ENCODE peak calls at places on chromosomes 2 and 18, in six cellular contexts. T is astrocyte of the spinal cord, A is neural crest cell, P is C1 segment of cervical spinal cord, G is left lung, H is activated gamma-delta T cell. M is an unnamed sample.

GRCh38 chr18:3931542-3932112 is 481.7 kb downstream of the TGIF1 start:
- DNase-seq in H (no peak), A (no peak), T (no peak), G (no peak), P (no peak), M (peak)

GRCh38 chr2:201532686-201533304 is 81.3 kb downstream of the STRADB start:
- DNase-seq in G (no peak), T (peak), A (no peak), H (no peak), P (no peak), M (peak)

GRCh38 chr2:130873700-130874346 is 37.1 kb downstream of the ARHGEF4 start:
- DNase-seq in T (peak), A (peak), P (peak), G (no peak), H (no peak), M (peak)

GRCh38 chr2:129087133-129087813 is 768.6 kb upstream of the HS6ST1 start:
- DNase-seq in H (no peak), P (no peak), G (no peak), A (no peak), T (no peak), M (no peak)

GRCh38 chr2:240465268-240465764 is 29.9 kb downstream of the GPC1 start:
- DNase-seq in A (no peak), H (no peak), P (no peak), G (peak), T (no peak), M (no peak)

GRCh38 chr2:205543937-205544702 is 138.2 kb upstream of the NRP2 start:
- DNase-seq in H (no peak), A (no peak), P (no peak), G (no peak), T (no peak), M (no peak)

GRCh38 chr18:58239879-58240278 is 195.9 kb downstream of the NEDD4L start:
- DNase-seq in P (no peak), H (no peak), G (no peak), T (no peak), A (no peak), M (peak)

GRCh38 chr2:86074811-86075210 is 30.9 kb downstream of the POLR1A start:
- DNase-seq in G (no peak), T (no peak), A (no peak), P (no peak), H (no peak), M (no peak)

GRCh38 chr18:50602466-50602865 is 42.6 kb downstream of the MAPK4 start:
- DNase-seq in T (no peak), H (no peak), P (no peak), A (no peak), G (no peak), M (no peak)

GRCh38 chr18:41732371-41732770 is 222.7 kb upstream of the PIK3C3 start:
- DNase-seq in T (no peak), P (no peak), G (no peak), H (no peak), A (no peak), M (no peak)

GRCh38 chr18:27825735-27826477 is 351.0 kb downstream of the CDH2 start:
- DNase-seq in T (no peak), H (no peak), A (no peak), G (no peak), P (no peak), M (no peak)

GRCh38 chr2:20050104-20050711 is 1.2 kb downstream of the LAPTM4A start:
- DNase-seq in H (no peak), G (no peak), P (no peak), A (no peak), T (peak), M (peak)

GRCh38 chr2:241460631-241461030 is 47.8 kb downstream of the STK25 start:
- DNase-seq in A (no peak), P (no peak), G (no peak), T (no peak), H (no peak), M (no peak)

GRCh38 chr18:45688834-45689233 is 35.1 kb upstream of the SLC14A1 start:
- DNase-seq in A (no peak), G (no peak), P (no peak), T (no peak), H (no peak), M (no peak)

GRCh38 chr18:10057808-10058791 is 144.3 kb downstream of the VAPA start:
- DNase-seq in H (no peak), T (peak), G (no peak), A (no peak), P (no peak), M (peak)

GRCh38 chr2:4188561-4188960 is 485.2 kb downstream of the DCDC2C start:
- DNase-seq in G (no peak), T (no peak), A (no peak), P (no peak), H (no peak), M (no peak)

GRCh38 chr2:46794693-46795317 is 120.8 kb downstream of the MCFD2 start:
- DNase-seq in H (no peak), A (no peak), P (no peak), T (no peak), G (no peak), M (peak)

GRCh38 chr2:204491528-204491927 is 53.7 kb upstream of the PARD3B start:
- DNase-seq in G (no peak), H (no peak), A (no peak), T (peak), P (no peak), M (peak)

GRCh38 chr18:76568726-76569125 is 73.7 kb upstream of the ZNF516 start:
- DNase-seq in H (no peak), P (no peak), T (no peak), G (no peak), A (no peak), M (no peak)

GRCh38 chr18:70720607-70721006 is 431.8 kb downstream of the SOCS6 start:
- DNase-seq in G (no peak), H (no peak), P (no peak), T (peak), A (no peak), M (no peak)

GRCh38 chr2:184599875-184600227 is 1.5 kb downstream of the ZNF804A start:
- DNase-seq in H (no peak), P (no peak), G (no peak), A (no peak), T (peak), M (no peak)

M was measured in M059J.